ENCODE peak calls at places on chromosome 11, in nine cellular contexts. I, H, R, T, L, S, K, E and D are unnamed samples.
A peak's percentile ranks its signal among the peaks of the same experiment; 100 is the strongest.

GRCh38 chr11:16804104-16804947 is 65.9 kb downstream of the C11orf58 start:
- DNase-seq in K (no peak), I (peak; percentile 19), R (no peak), S (no peak), T (no peak), H (no peak), L (no peak), E (no peak), D (peak; percentile 80)

GRCh38 chr11:117179048-117179999 is 781 bp downstream of the SIDT2 start:
- DNase-seq in E (no peak), L (peak; percentile 89), K (peak; percentile 53), I (peak; percentile 57), H (no peak), T (no peak), R (no peak), S (no peak), D (peak; percentile 71)

GRCh38 chr11:61052182-61052972 is 49.9 kb upstream of the CD5 start:
- DNase-seq in E (no peak), S (no peak), I (no peak), T (no peak), H (no peak), K (no peak), R (no peak), L (no peak), D (no peak)

GRCh38 chr11:61026121-61027031 is 54.9 kb downstream of the CD6 start:
- DNase-seq in R (no peak), K (no peak), H (no peak), E (no peak), S (no peak), L (no peak), I (no peak), T (no peak), D (no peak)

GRCh38 chr11:27209562-27210005 is 153.4 kb downstream of the CCDC34 start:
- DNase-seq in H (peak; percentile 42), K (peak; percentile 41), T (no peak), I (peak; percentile 95), S (peak; percentile 40), L (no peak), R (no peak), E (peak; percentile 66), D (peak; percentile 97)

GRCh38 chr11:124934862-124935547 is 842 bp downstream of the HEPACAM start:
- DNase-seq in S (no peak), I (peak; percentile 86), E (peak; percentile 74), L (no peak), K (no peak), H (no peak), T (no peak), R (no peak), D (peak; percentile 63)

GRCh38 chr11:77073328-77074001 is 6.7 kb downstream of the CAPN5 start:
- DNase-seq in K (peak; percentile 79), R (peak; percentile 94), S (peak; percentile 36), L (peak; percentile 78), E (peak; percentile 79), I (peak; percentile 95), T (no peak), H (peak; percentile 88), D (peak; percentile 94)

GRCh38 chr11:19903620-19904069 is 191.0 kb downstream of the NAV2 start:
- DNase-seq in L (no peak), I (peak; percentile 82), R (peak; percentile 63), S (peak; percentile 62), T (no peak), K (peak; percentile 37), E (peak; percentile 64), H (peak; percentile 50), D (peak; percentile 90)

GRCh38 chr11:4060182-4060923 is 34.2 kb upstream of the RRM1 start:
- DNase-seq in I (no peak), T (no peak), H (no peak), K (no peak), E (no peak), L (no peak), R (no peak), S (no peak), D (no peak)

GRCh38 chr11:106281455-106282173 is 204.2 kb downstream of the AASDHPPT start:
- DNase-seq in I (peak; percentile 90), E (peak; percentile 55), L (no peak), H (no peak), T (no peak), R (no peak), S (peak; percentile 18), K (no peak), D (peak; percentile 79)

GRCh38 chr11:95149659-95150294 is 60.1 kb downstream of the ENDOD1 start:
- DNase-seq in K (peak; percentile 51), S (peak; percentile 90), H (peak; percentile 31), I (peak; percentile 31), R (no peak), E (no peak), T (no peak), L (no peak), D (no peak)

GRCh38 chr11:12079726-12080556 is 30.4 kb upstream of the MICAL2 start:
- DNase-seq in R (peak; percentile 78), E (peak; percentile 97), K (peak; percentile 48), H (peak; percentile 60), S (peak; percentile 79), T (no peak), I (peak; percentile 98), L (peak; percentile 80), D (peak; percentile 95)

GRCh38 chr11:47354913-47355282 is 2.4 kb upstream of the MYBPC3 start:
- DNase-seq in T (no peak), R (no peak), E (no peak), H (no peak), K (no peak), L (no peak), S (no peak), I (no peak), D (no peak)

GRCh38 chr11:27385245-27385644 is 22.2 kb upstream of the CCDC34 start:
- DNase-seq in R (no peak), K (no peak), S (no peak), E (no peak), H (no peak), L (no peak), I (peak; percentile 89), T (no peak), D (peak; percentile 97)

GRCh38 chr11:17075506-17075905 is 2.0 kb downstream of the RPS13 start:
- DNase-seq in S (no peak), R (no peak), H (no peak), I (no peak), K (no peak), L (no peak), E (no peak), T (no peak), D (no peak)

GRCh38 chr11:128389461-128389976 is 197.8 kb downstream of the ETS1 start:
- DNase-seq in L (no peak), R (no peak), E (no peak), I (no peak), K (peak; percentile 21), T (no peak), H (no peak), S (no peak), D (no peak)

GRCh38 chr11:5369793-5370192 is 13.8 kb upstream of the OR51M1 start:
- DNase-seq in L (no peak), S (no peak), H (no peak), K (no peak), E (no peak), I (peak; percentile 64), R (no peak), T (no peak), D (peak; percentile 72)

GRCh38 chr11:1863352-1864215 is 10.7 kb downstream of the LSP1 start:
- DNase-seq in H (peak; percentile 91), S (peak; percentile 68), E (peak; percentile 54), T (no peak), R (peak; percentile 91), I (peak; percentile 86), K (peak; percentile 88), L (peak; percentile 89), D (peak; percentile 89)
- H3K4me3 ChIP-seq in H (peak overlapping the region; percentile 54), S (peak overlapping the region; percentile 48), E (no peak overlapping the region), T (peak overlapping the region; percentile 46), R (peak overlapping the region; percentile 26), I (peak overlapping the region; percentile 24), K (no peak overlapping the region), L (no peak overlapping the region), D (no peak overlapping the region)

GRCh38 chr11:18774801-18775200 is 16.8 kb downstream of the PTPN5 start:
- DNase-seq in S (no peak), L (no peak), K (no peak), T (no peak), R (no peak), E (no peak), H (no peak), I (no peak), D (no peak)

GRCh38 chr11:18776324-18776723 is 15.3 kb downstream of the PTPN5 start:
- DNase-seq in E (no peak), K (no peak), I (no peak), L (no peak), S (no peak), R (no peak), T (no peak), H (no peak), D (no peak)

GRCh38 chr11:18773104-18773503 is 18.5 kb downstream of the PTPN5 start:
- DNase-seq in K (no peak), L (no peak), E (no peak), I (no peak), R (no peak), T (no peak), H (no peak), S (no peak), D (no peak)

GRCh38 chr11:18773681-18774080 is 17.9 kb downstream of the PTPN5 start:
- DNase-seq in E (no peak), T (no peak), R (no peak), S (no peak), K (no peak), H (no peak), L (no peak), I (no peak), D (no peak)

GRCh38 chr11:18775492-18776292 is 15.9 kb downstream of the PTPN5 start:
- DNase-seq in E (no peak), S (peak; percentile 64), L (no peak), K (peak; percentile 52), T (no peak), H (peak; percentile 52), I (peak; percentile 27), R (no peak), D (peak; percentile 63)
- TF ChIP-seq CTCF in E (peak; percentile 74), S (peak; percentile 96), L (peak; percentile 68), K (peak; percentile 67), T (peak; percentile 59), H (peak; percentile 39), I (peak; percentile 58), R (no peak), D (peak; percentile 84)

GRCh38 chr11:72641522-72641899 is 32.7 kb downstream of the PDE2A start:
- DNase-seq in H (no peak), E (no peak), I (no peak), K (no peak), S (no peak), R (no peak), T (no peak), L (no peak), D (no peak)
- H3K4me3 ChIP-seq in H (peak overlapping the region; percentile 72), E (no peak overlapping the region), I (no peak overlapping the region), K (peak overlapping the region; percentile 58), S (peak overlapping the region; percentile 61), R (peak overlapping the region; percentile 26), T (peak overlapping the region; percentile 77), L (peak overlapping the region; percentile 42), D (no peak overlapping the region)

DNA sequence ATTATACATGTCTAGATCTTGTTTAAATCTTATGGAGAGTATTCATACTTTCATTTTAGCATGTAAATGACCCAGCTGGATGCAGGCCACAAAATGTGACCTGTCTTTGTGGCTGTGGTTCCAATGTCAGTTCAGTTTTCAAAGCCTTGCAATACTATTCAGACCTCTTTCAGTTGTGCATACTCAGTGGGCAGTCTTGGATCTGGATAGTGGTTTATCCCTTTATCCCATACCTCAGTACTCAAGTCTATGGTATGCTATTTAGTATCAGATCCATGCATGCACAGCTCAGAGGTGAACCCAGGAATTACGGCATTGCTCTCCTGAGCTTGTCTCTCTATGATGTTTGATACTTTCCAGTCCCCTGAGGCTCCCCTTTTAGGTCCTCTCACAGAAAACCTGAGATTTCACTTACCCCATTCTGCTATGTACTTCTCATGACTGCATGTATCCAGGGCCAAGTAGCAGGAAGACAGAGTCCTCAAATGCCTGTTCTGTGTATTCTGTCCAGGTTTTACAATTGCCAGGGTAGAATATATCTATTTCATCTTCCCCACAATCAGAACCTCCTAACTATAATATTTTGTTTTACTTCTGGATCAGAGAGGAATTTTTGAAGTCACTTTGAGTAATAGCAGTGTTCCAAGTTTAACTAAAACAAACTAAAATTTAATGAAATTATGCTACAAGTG is 6.9 kb upstream of the P4HA3 start:
- DNase-seq in K (no peak), T (no peak), E (no peak), I (no peak), R (no peak), L (no peak), S (no peak), H (no peak), D (no peak)
- TF ChIP-seq CTCF in K (no peak), T (no peak), E (no peak), I (peak; percentile 28), R (no peak), L (no peak), S (no peak), H (no peak), D (no peak)